ENCODE peak calls at places on chromosomes 5 and 9, in four cellular contexts. P is HL-60, D is GM12878, M is K562. W is an unnamed sample.

GRCh38 chr5:143713331-143714032 is 98.5 kb upstream of the HMHB1 start:
- DNase-seq in P (no peak), D (no peak), M (no peak), W (no peak)

GRCh38 chr5:169411789-169412425 is 111.0 kb upstream of the SLIT3 start:
- DNase-seq in P (no peak), D (no peak), M (no peak), W (no peak)

GRCh38 chr9:105114956-105115728 is 129.3 kb upstream of the SLC44A1 start:
- DNase-seq in P (peak; percentile 88), D (peak; percentile 20), M (no peak), W (no peak)

GRCh38 chr5:43215073-43215631 is 23.1 kb downstream of the NIM1K start:
- DNase-seq in P (no peak), D (no peak), M (peak; percentile 61), W (no peak)

GRCh38 chr9:115035872-115036612 is 81.9 kb downstream of the TNC start:
- DNase-seq in P (no peak), D (peak; percentile 77), M (no peak), W (peak; percentile 19)

GRCh38 chr5:15026944-15027343 is 155.4 kb upstream of the ANKH start:
- DNase-seq in P (no peak), D (no peak), M (no peak), W (no peak)

GRCh38 chr9:16673171-16673570 is 197.3 kb downstream of the BNC2 start:
- DNase-seq in P (no peak), D (no peak), M (no peak), W (no peak)

GRCh38 chr9:4689013-4689412 is 9.6 kb downstream of the CDC37L1 start:
- DNase-seq in P (no peak), D (no peak), M (no peak), W (no peak)

GRCh38 chr5:38783011-38783551 is 62.7 kb upstream of the OSMR start:
- DNase-seq in P (no peak), D (no peak), M (no peak), W (no peak)

GRCh38 chr5:63774939-63775338 is 187.3 kb downstream of the HTR1A start:
- DNase-seq in P (no peak), D (no peak), M (no peak), W (no peak)

GRCh38 chr5:172223901-172224873 is 30.2 kb downstream of the EFCAB9 start:
- DNase-seq in P (no peak), D (peak; percentile 95), M (no peak), W (no peak)

GRCh38 chr5:123543438-123543837 is 31.5 kb downstream of the CSNK1G3 start:
- DNase-seq in P (no peak), D (no peak), M (no peak), W (no peak)

GRCh38 chr5:75054110-75054930 is 2.0 kb upstream of the GCNT4 start:
- DNase-seq in P (no peak), D (no peak), M (no peak), W (no peak)

GRCh38 chr5:145483211-145483610 is 351.9 kb downstream of the PRELID2 start:
- DNase-seq in P (no peak), D (no peak), M (no peak), W (no peak)

GRCh38 chr5:111670826-111671492 is 86.0 kb downstream of the NREP start:
- DNase-seq in P (no peak), D (no peak), M (no peak), W (no peak)

GRCh38 chr5:81638471-81638870 is 112.4 kb downstream of the SSBP2 start:
- DNase-seq in P (no peak), D (no peak), M (no peak), W (no peak)

GRCh38 chr5:36491860-36492259 is 114.5 kb upstream of the SLC1A3 start:
- DNase-seq in P (no peak), D (no peak), M (no peak), W (no peak)

GRCh38 chr5:6470672-6471071 is 22.0 kb downstream of the UBE2QL1 start:
- DNase-seq in P (no peak), D (no peak), M (no peak), W (no peak)

GRCh38 chr5:124675921-124676846 is 70.3 kb downstream of the ZNF608 start:
- DNase-seq in P (no peak), D (no peak), M (no peak), W (no peak)

GRCh38 chr5:124669300-124669648 is 77.2 kb downstream of the ZNF608 start:
- DNase-seq in P (no peak), D (no peak), M (no peak), W (no peak)

GRCh38 chr5:124669956-124670671 is 76.3 kb downstream of the ZNF608 start:
- DNase-seq in P (no peak), D (no peak), M (no peak), W (no peak)

GRCh38 chr5:124668353-124669299 is 77.8 kb downstream of the ZNF608 start:
- DNase-seq in P (no peak), D (no peak), M (no peak), W (no peak)

GRCh38 chr5:124670672-124671592 is 75.5 kb downstream of the ZNF608 start:
- DNase-seq in P (no peak), D (no peak), M (no peak), W (no peak)
- TF ChIP-seq SPI1 in P (no peak), D (no peak), M (no peak), W (no peak)

DNA sequence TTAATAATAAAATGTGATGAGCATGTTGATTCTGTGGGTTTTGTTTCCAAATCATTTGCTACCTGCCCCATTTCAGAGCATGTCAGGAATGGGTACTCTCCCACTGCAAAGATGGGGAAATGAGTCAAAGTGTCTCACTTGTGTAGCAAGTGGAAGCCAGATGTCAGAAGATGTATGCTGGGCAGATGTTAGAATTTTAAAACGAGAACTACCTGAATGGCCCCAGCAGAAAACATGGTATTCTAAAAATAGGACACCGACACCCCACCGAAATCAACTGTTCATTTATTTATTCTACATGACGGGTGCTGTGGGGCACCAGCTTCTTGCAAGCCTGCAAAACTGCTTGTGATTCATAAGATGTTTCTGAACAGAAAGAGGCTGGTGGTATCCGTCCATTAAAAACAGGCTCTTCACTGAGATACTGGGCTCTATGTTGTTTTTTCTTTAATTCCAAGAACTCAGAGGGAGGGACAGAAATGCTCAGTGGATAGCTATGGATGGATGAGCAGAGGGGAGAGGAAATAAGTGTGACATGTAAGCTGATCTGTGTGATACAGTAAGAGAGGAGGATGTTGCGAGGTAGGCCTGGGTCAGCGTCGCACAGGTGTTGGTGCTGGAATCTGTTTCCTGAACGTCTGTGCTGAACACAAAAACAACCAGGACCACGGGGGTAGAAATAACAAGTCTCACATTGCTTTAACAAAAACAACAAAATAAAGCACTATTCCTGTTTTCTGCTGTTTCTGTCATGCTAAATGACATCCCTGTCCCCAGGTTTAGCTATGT is 157.2 kb downstream of the EFNA5 start:
- DNase-seq in P (no peak), D (peak; percentile 39), M (no peak), W (no peak)
- TF ChIP-seq SPI1 in P (no peak), D (no peak), M (no peak), W (no peak)

DNA sequence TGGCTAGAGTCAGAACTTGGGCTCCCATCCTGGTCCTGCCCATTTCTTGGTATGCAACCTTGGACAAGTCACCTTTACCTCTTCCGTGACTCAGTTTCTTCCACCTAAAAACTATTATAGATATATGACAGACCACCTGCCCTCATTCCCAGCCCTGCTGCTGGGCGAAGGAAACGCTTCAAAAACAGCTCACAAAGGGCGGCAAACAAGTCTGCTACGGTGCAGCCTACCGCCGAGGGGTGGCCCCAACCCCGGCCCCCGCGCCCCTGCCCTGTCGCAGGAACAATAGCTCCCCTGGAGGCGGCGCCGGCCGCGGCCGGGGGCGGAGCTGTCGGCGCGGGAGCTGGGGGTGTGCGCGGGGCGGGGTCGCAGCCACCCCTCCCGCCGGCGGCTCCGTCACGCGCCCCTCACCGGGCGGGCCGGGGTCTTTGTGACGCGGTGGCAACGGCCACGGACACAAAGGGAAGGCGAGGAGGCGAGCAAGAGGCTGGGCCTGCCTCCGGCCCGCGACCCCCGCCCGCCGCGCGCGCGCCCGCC is at the start of gene TMEFF1:
- DNase-seq in P (no peak), D (no peak), M (peak; percentile 83), W (peak; percentile 68)
- TF ChIP-seq SPI1 in P (no peak), D (no peak), M (no peak), W (no peak)

GRCh38 chr9:91558879-91559278 is 135.2 kb upstream of the NFIL3 start:
- DNase-seq in P (no peak), D (no peak), M (no peak), W (no peak)
- TF ChIP-seq SPI1 in P (no peak), D (no peak), M (no peak), W (no peak)

GRCh38 chr5:20972419-20972925 is 984.5 kb upstream of the CDH18 start:
- DNase-seq in P (no peak), D (no peak), M (no peak), W (no peak)

GRCh38 chr5:20974423-20974822 is 986.4 kb upstream of the CDH18 start:
- DNase-seq in P (no peak), D (no peak), M (no peak), W (no peak)
- TF ChIP-seq SPI1 in P (no peak), D (no peak), M (no peak), W (no peak)

GRCh38 chr9:20507431-20507830 is 114.9 kb downstream of the MLLT3 start:
- DNase-seq in P (peak; percentile 32), D (no peak), M (no peak), W (no peak)

GRCh38 chr9:20506631-20507030 is 115.7 kb downstream of the MLLT3 start:
- DNase-seq in P (no peak), D (no peak), M (no peak), W (no peak)

GRCh38 chr9:20509464-20509863 is 112.8 kb downstream of the MLLT3 start:
- DNase-seq in P (no peak), D (no peak), M (no peak), W (no peak)

GRCh38 chr9:20505574-20505973 is 116.7 kb downstream of the MLLT3 start:
- DNase-seq in P (no peak), D (no peak), M (no peak), W (no peak)

GRCh38 chr9:20508242-20508641 is 114.1 kb downstream of the MLLT3 start:
- DNase-seq in P (no peak), D (no peak), M (no peak), W (peak; percentile 20)
- TF ChIP-seq SPI1 in P (no peak), D (peak; percentile 91), M (no peak), W (peak; percentile 93)

GRCh38 chr9:124411514-124412227 is 3.6 kb downstream of the PSMB7 start:
- DNase-seq in P (no peak), D (no peak), M (no peak), W (no peak)

GRCh38 chr9:124412228-124412575 is 3.0 kb downstream of the PSMB7 start:
- DNase-seq in P (no peak), D (no peak), M (no peak), W (no peak)

GRCh38 chr9:124409410-124409809 is 5.8 kb downstream of the PSMB7 start:
- DNase-seq in P (no peak), D (no peak), M (no peak), W (no peak)

GRCh38 chr9:124414612-124415011 is 630 bp downstream of the PSMB7 start:
- DNase-seq in P (no peak), D (no peak), M (no peak), W (no peak)

GRCh38 chr9:124410321-124410913 is 4.8 kb downstream of the PSMB7 start:
- DNase-seq in P (no peak), D (no peak), M (no peak), W (no peak)
- TF ChIP-seq SPI1 in P (no peak), D (no peak), M (no peak), W (no peak)

W was measured in GM12891.